ENCODE peak calls at places on chromosomes 6 and 20, in nine cellular contexts. K is fibroblast of the conjunctiva, X is lower leg skin, Q is LHCN-M2, S is A549, V is NCI-H1417, Y is body of pancreas, P is astrocyte of the spinal cord, I is right cardiac atrium. T is an unnamed sample.

GRCh38 chr6:12483712-12484111 is 193.6 kb downstream of the EDN1 start:
- DNase-seq in K (peak), X (no peak), Q (peak), S (peak), V (no peak), Y (no peak), P (peak), I (no peak), T (peak)

GRCh38 chr6:2663123-2663522 is 87.6 kb downstream of the MYLK4 start:
- DNase-seq in K (no peak), X (no peak), Q (no peak), S (no peak), V (no peak), Y (no peak), P (no peak), I (no peak), T (no peak)

GRCh38 chr20:50118203-50118602 is 5.3 kb upstream of the UBE2V1 start:
- DNase-seq in K (no peak), X (no peak), Q (no peak), S (no peak), V (no peak), Y (no peak), P (no peak), I (no peak), T (no peak)

GRCh38 chr20:48605364-48606116 is 222.3 kb downstream of the PREX1 start:
- DNase-seq in K (no peak), X (no peak), Q (no peak), S (no peak), V (no peak), Y (no peak), P (no peak), I (no peak), T (no peak)

GRCh38 chr20:41248371-41249024 is 69.0 kb downstream of the ZHX3 start:
- DNase-seq in K (peak), X (peak), Q (peak), S (no peak), V (no peak), Y (peak), P (peak), I (no peak), T (no peak)

GRCh38 chr6:88050140-88050818 is 2.6 kb downstream of the SPACA1 start:
- DNase-seq in K (peak), X (no peak), Q (no peak), S (no peak), V (no peak), Y (no peak), P (no peak), I (no peak), T (no peak)

GRCh38 chr6:42374027-42374669 is 77.6 kb downstream of the TRERF1 start:
- DNase-seq in K (no peak), X (no peak), Q (peak), S (no peak), V (no peak), Y (no peak), P (no peak), I (no peak), T (no peak)

GRCh38 chr6:75331134-75331533 is 46.5 kb upstream of the TMEM30A start:
- DNase-seq in K (peak), X (no peak), Q (no peak), S (no peak), V (no peak), Y (no peak), P (peak), I (no peak), T (no peak)

GRCh38 chr20:44633187-44633851 is 18.2 kb downstream of the ADA start:
- DNase-seq in K (no peak), X (no peak), Q (no peak), S (no peak), V (no peak), Y (no peak), P (no peak), I (no peak), T (no peak)

GRCh38 chr20:61808497-61808896 is 257.2 kb downstream of the TAF4 start:
- DNase-seq in K (no peak), X (no peak), Q (no peak), S (no peak), V (no peak), Y (no peak), P (no peak), I (no peak), T (no peak)

GRCh38 chr6:81939774-81940165 is 187.3 kb upstream of the TENT5A start:
- DNase-seq in K (no peak), X (no peak), Q (no peak), S (no peak), V (no peak), Y (no peak), P (no peak), I (no peak), T (no peak)

GRCh38 chr6:69936674-69937363 is 70.5 kb downstream of the COL19A1 start:
- DNase-seq in K (peak), X (no peak), Q (no peak), S (no peak), V (no peak), Y (peak), P (peak), I (no peak), T (no peak)

T was measured in SW 1271.